ENCODE peak calls at places on chromosomes 1 and 21, in five cellular contexts. H is fibroblast of pulmonary artery, V is lower leg skin, L is AG04449, A is HL-60. J is an unnamed sample.

GRCh38 chr1:4485398-4485797 is 169.0 kb upstream of the AJAP1 start:
- DNase-seq in H (no peak), V (no peak), L (no peak), A (no peak), J (no peak)

GRCh38 chr1:172167801-172168596 is 252.5 kb upstream of the C1orf105 start:
- DNase-seq in H (peak), V (no peak), L (no peak), A (no peak), J (no peak)

GRCh38 chr1:18581420-18581880 is 49.2 kb upstream of the PAX7 start:
- DNase-seq in H (peak), V (no peak), L (no peak), A (no peak), J (no peak)

GRCh38 chr1:109799445-109799844 is 35.7 kb upstream of the EPS8L3 start:
- DNase-seq in H (no peak), V (no peak), L (no peak), A (no peak), J (no peak)

GRCh38 chr1:86061660-86062059 is 94.9 kb downstream of the COL24A1 start:
- DNase-seq in H (no peak), V (no peak), L (no peak), A (no peak), J (no peak)

GRCh38 chr21:44499631-44500030 is 40.4 kb downstream of the KRTAP10-1 start:
- DNase-seq in H (no peak), V (no peak), L (no peak), A (no peak), J (no peak)

GRCh38 chr1:28208818-28209441 is 23.9 kb downstream of the DNAJC8 start:
- DNase-seq in H (peak), V (no peak), L (no peak), A (no peak), J (peak)

GRCh38 chr1:1371741-1372711 is 3.0 kb downstream of the AURKAIP1 start:
- DNase-seq in H (no peak), V (peak), L (no peak), A (peak), J (no peak)

GRCh38 chr21:46096997-46097825 is 701 bp upstream of the COL6A2 start:
- DNase-seq in H (no peak), V (peak), L (no peak), A (no peak), J (no peak)

GRCh38 chr1:243345205-243345604 is 89.4 kb downstream of the SDCCAG8 start:
- DNase-seq in H (peak), V (no peak), L (no peak), A (no peak), J (no peak)

GRCh38 chr1:215360786-215361185 is 206.3 kb upstream of the KCTD3 start:
- DNase-seq in H (peak), V (no peak), L (no peak), A (no peak), J (no peak)

GRCh38 chr1:221366495-221367095 is 375.3 kb downstream of the DUSP10 start:
- DNase-seq in H (no peak), V (no peak), L (no peak), A (no peak), J (no peak)

GRCh38 chr21:29189358-29189757 is 58.9 kb downstream of the MAP3K7CL start:
- DNase-seq in H (no peak), V (no peak), L (no peak), A (no peak), J (no peak)

GRCh38 chr21:16573581-16573980 is 843.8 kb downstream of the USP25 start:
- DNase-seq in H (peak), V (no peak), L (no peak), A (no peak), J (no peak)

GRCh38 chr1:86430376-86430775 is 6.4 kb downstream of the CLCA2 start:
- DNase-seq in H (no peak), V (no peak), L (no peak), A (no peak), J (no peak)

GRCh38 chr21:32726742-32727477 is 903 bp downstream of the SYNJ1 start:
- DNase-seq in H (peak), V (no peak), L (no peak), A (peak), J (no peak)

GRCh38 chr1:58358311-58358710 is 188.2 kb downstream of the OMA1 start:
- DNase-seq in H (peak), V (no peak), L (no peak), A (no peak), J (no peak)

GRCh38 chr1:49102752-49103151 is 326.1 kb upstream of the BEND5 start:
- DNase-seq in H (peak), V (no peak), L (peak), A (no peak), J (no peak)

GRCh38 chr1:50980505-50980904 is 10.5 kb downstream of the CDKN2C start:
- DNase-seq in H (no peak), V (no peak), L (no peak), A (no peak), J (no peak)

GRCh38 chr1:245008761-245009160 is 144.4 kb upstream of the HNRNPU start:
- DNase-seq in H (peak), V (no peak), L (no peak), A (no peak), J (no peak)

GRCh38 chr21:23217597-23217996 is 2219.4 kb downstream of the NCAM2 start:
- DNase-seq in H (no peak), V (no peak), L (no peak), A (no peak), J (no peak)

GRCh38 chr21:32976791-32977190 is 48.9 kb upstream of the OLIG2 start:
- DNase-seq in H (no peak), V (no peak), L (no peak), A (no peak), J (no peak)

GRCh38 chr1:222048030-222048632 is 306.2 kb upstream of the DUSP10 start:
- DNase-seq in H (peak), V (no peak), L (peak), A (no peak), J (peak)

GRCh38 chr1:176803596-176803995 is 340.6 kb downstream of the PAPPA2 start:
- DNase-seq in H (no peak), V (no peak), L (no peak), A (no peak), J (no peak)

GRCh38 chr1:30329263-30329753 is 394.1 kb downstream of the MATN1 start:
- DNase-seq in H (no peak), V (peak), L (no peak), A (no peak), J (no peak)

GRCh38 chr1:1345384-1345783 is 3.8 kb downstream of the DVL1 start:
- DNase-seq in H (no peak), V (no peak), L (no peak), A (no peak), J (no peak)

GRCh38 chr1:1040004-1040991 is 20.4 kb downstream of the AGRN start:
- DNase-seq in H (peak), V (no peak), L (no peak), A (peak), J (no peak)

GRCh38 chr1:2185880-2186855 is 8.4 kb downstream of the FAAP20 start:
- DNase-seq in H (no peak), V (no peak), L (no peak), A (no peak), J (no peak)

GRCh38 chr1:184854456-184855180 is 100.0 kb upstream of the EDEM3 start:
- DNase-seq in H (peak), V (no peak), L (no peak), A (no peak), J (no peak)

GRCh38 chr21:44703731-44704635 is 7.0 kb downstream of the KRTAP10-12 start:
- DNase-seq in H (no peak), V (peak), L (no peak), A (no peak), J (no peak)

GRCh38 chr1:31374511-31375196 is 1.8 kb upstream of the FABP3 start:
- DNase-seq in H (peak), V (peak), L (no peak), A (no peak), J (no peak)

GRCh38 chr1:214808845-214809460 is 206.0 kb downstream of the CENPF start:
- DNase-seq in H (peak), V (no peak), L (no peak), A (no peak), J (no peak)

GRCh38 chr1:212692774-212693644 is 6.6 kb downstream of the BATF3 start:
- DNase-seq in H (no peak), V (no peak), L (no peak), A (no peak), J (no peak)

GRCh38 chr21:38853421-38853919 is 47.7 kb downstream of the ETS2 start:
- DNase-seq in H (peak), V (no peak), L (peak), A (peak), J (no peak)

GRCh38 chr1:224591326-224591725 is 24.8 kb upstream of the CNIH3 start:
- DNase-seq in H (no peak), V (no peak), L (no peak), A (no peak), J (no peak)

GRCh38 chr1:44723496-44724407 is 7.2 kb downstream of the RNU5D-1 start:
- DNase-seq in H (no peak), V (no peak), L (no peak), A (peak), J (peak)

GRCh38 chr1:240337795-240338194 is 246.1 kb downstream of the FMN2 start:
- DNase-seq in H (peak), V (no peak), L (peak), A (no peak), J (no peak)

GRCh38 chr1:110626890-110627289 is 20.7 kb upstream of the KCNA2 start:
- DNase-seq in H (no peak), V (peak), L (no peak), A (no peak), J (peak)

DNA sequence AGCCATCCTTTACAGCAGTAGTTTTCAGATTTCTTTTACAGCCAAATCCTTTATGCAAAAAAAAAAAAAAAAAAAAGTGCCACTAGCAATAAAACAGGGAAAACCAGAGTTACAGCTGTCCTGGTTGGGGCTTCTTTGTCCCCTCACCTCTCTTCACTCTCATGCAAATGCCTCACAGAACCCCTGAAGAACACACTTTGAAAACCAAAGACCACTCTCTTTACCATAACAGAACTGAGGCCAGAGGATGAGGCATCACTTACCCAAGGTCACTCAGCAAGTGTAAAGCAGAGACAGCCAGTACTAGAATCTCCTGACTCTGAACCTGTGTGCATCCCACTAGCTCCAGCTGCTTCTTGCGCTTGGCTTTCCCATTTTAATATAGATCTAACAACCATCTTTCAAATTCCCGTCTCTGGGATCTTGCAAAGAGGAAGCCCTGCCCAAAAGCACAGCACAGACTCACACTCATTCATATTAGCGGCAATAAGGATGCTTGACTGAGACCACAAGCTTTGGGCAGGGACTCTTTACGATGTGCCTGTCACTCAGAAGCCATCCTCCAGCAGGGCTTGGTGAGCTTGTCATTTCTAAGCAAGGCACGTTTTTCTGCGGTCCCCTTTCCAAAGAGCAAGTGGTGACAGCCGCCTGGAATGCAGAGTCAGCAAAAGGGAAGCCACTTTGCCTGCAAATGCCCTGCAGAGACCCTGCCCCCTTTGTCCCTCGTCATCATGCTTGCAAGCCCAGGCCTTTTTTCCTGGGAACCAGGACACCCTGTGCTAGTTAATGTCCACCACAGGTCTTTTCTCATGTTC is 76.6 kb upstream of the NFIA start:
- DNase-seq in H (no peak), V (no peak), L (no peak), A (no peak), J (no peak)
- H3K4me3 ChIP-seq in H (no peak), V (no peak), L (no peak), A (no peak), J (no peak)

GRCh38 chr1:60126733-60127132 is 53.2 kb upstream of the C1orf87 start:
- DNase-seq in H (no peak), V (no peak), L (no peak), A (no peak), J (no peak)
- TF ChIP-seq CTCF in H (no peak), V (no peak), L (no peak), A (no peak), J (no peak)

GRCh38 chr1:167517535-167518330 is 596 bp downstream of the CD247 start:
- DNase-seq in H (no peak), V (no peak), L (no peak), A (no peak), J (no peak)
- H3K4me3 ChIP-seq in H (no peak), V (no peak), L (no peak), A (no peak), J (no peak)

DNA sequence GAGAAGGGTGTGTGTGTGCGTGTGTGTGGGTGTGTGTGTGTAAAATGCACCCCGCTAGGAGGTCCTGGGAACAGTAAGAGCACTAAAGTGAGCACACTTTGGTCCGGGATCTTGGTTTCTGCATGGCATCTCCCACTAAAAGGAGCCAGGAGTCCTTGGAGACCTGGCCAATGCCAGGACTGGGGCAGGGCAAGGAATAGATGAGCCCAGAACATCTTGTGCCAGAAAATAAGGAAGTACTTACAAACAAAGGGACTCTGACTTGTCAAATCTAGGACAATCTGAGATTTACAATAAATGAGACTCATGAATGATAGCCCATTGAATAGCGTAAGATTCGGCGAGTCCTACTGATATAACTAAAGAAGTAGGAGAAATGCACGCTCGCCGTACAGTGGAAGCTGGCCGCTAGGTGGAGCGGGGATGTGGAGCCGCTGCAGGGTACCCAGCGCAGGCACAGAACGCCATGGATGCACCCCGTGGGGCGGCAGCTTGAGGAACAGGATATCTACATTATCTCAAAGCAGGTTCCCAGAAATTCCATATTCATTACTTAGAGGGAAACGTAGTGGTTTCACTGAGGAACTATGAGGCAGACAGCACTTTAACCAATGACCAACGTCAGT is 7.1 kb downstream of the SLC37A1 start:
- DNase-seq in H (peak), V (peak), L (no peak), A (no peak), J (no peak)
- TF ChIP-seq CTCF in H (peak), V (no peak), L (peak), A (no peak), J (no peak)

GRCh38 chr1:207869859-207870258 is 41.1 kb downstream of the CD34 start:
- DNase-seq in H (no peak), V (no peak), L (no peak), A (no peak), J (no peak)
- H3K4me3 ChIP-seq in H (no peak), V (no peak), L (no peak), A (no peak), J (no peak)